ENCODE peak calls at places on chromosomes 5 and 9, in seven cellular contexts. One of them, this sample, is unnamed.
A peak's percentile ranks its signal among the peaks of the same experiment; 100 is the strongest.

GRCh38 chr9:136196465-136197371 is 8.2 kb downstream of the LHX3 start:
- DNase-seq in GM18507: no peak
- DNase-seq in left ventricle myocardium superior: no peak
- DNase-seq in BJ: no peak
- DNase-seq in hepatic stellate cell: no peak
- DNase-seq in head of caudate nucleus: no peak
- DNase-seq in HEK293T: no peak
- DNase-seq in this sample: no peak

GRCh38 chr5:321233-321725 is at the start of gene AHRR:
- DNase-seq in head of caudate nucleus: no peak
- DNase-seq in GM18507: peak; percentile 73
- DNase-seq in left ventricle myocardium superior: peak; percentile 82
- DNase-seq in hepatic stellate cell: peak; percentile 97
- DNase-seq in BJ: no peak
- DNase-seq in HEK293T: peak; percentile 86
- DNase-seq in this sample: peak; percentile 76

GRCh38 chr5:92979716-92980115 is 601.3 kb downstream of the NR2F1-AS1 start:
- DNase-seq in HEK293T: no peak
- DNase-seq in GM18507: no peak
- DNase-seq in head of caudate nucleus: no peak
- DNase-seq in left ventricle myocardium superior: no peak
- DNase-seq in hepatic stellate cell: no peak
- DNase-seq in BJ: no peak
- DNase-seq in this sample: peak; percentile 15

GRCh38 chr5:38420691-38421395 is 135.6 kb downstream of the LIFR start:
- DNase-seq in BJ: no peak
- DNase-seq in HEK293T: peak; percentile 73
- DNase-seq in hepatic stellate cell: peak; percentile 71
- DNase-seq in GM18507: no peak
- DNase-seq in left ventricle myocardium superior: peak; percentile 58
- DNase-seq in head of caudate nucleus: peak; percentile 67
- DNase-seq in this sample: peak; percentile 60

GRCh38 chr9:130182090-130182909 is 10.1 kb downstream of the NCS1 start:
- DNase-seq in GM18507: no peak
- DNase-seq in BJ: no peak
- DNase-seq in hepatic stellate cell: no peak
- DNase-seq in left ventricle myocardium superior: no peak
- DNase-seq in HEK293T: no peak
- DNase-seq in head of caudate nucleus: no peak
- DNase-seq in this sample: no peak

GRCh38 chr9:123544007-123544827 is 188.2 kb downstream of the CRB2 start:
- DNase-seq in head of caudate nucleus: peak; percentile 45
- DNase-seq in GM18507: peak; percentile 15
- DNase-seq in BJ: no peak
- DNase-seq in left ventricle myocardium superior: no peak
- DNase-seq in hepatic stellate cell: peak; percentile 36
- DNase-seq in HEK293T: peak; percentile 46
- DNase-seq in this sample: peak; percentile 14

GRCh38 chr5:112776301-112776856 is 38.7 kb downstream of the APC start:
- DNase-seq in HEK293T: no peak
- DNase-seq in GM18507: no peak
- DNase-seq in head of caudate nucleus: no peak
- DNase-seq in hepatic stellate cell: no peak
- DNase-seq in left ventricle myocardium superior: no peak
- DNase-seq in BJ: peak; percentile 31
- DNase-seq in this sample: peak; percentile 28

GRCh38 chr5:132962429-132962928 is 955 bp downstream of the AFF4 start:
- DNase-seq in left ventricle myocardium superior: no peak
- DNase-seq in HEK293T: peak; percentile 31
- DNase-seq in hepatic stellate cell: peak; percentile 54
- DNase-seq in head of caudate nucleus: peak; percentile 11
- DNase-seq in BJ: no peak
- DNase-seq in GM18507: no peak
- DNase-seq in this sample: peak; percentile 56